ENCODE peak calls at places on chromosomes 6 and 20, in four cellular contexts. A is K562, K is HEK293T, P is H1. R is an unnamed sample.
A peak's percentile ranks its signal among the peaks of the same experiment; 100 is the strongest.

GRCh38 chr6:130239755-130240154 is 17.0 kb upstream of the SAMD3 start:
- DNase-seq in P (no peak), K (no peak), A (no peak), R (no peak)

GRCh38 chr6:85580104-85580877 is 13.4 kb downstream of the SNX14 start:
- DNase-seq in P (no peak), A (no peak), K (no peak), R (no peak)

GRCh38 chr6:1311400-1312192 is at the start of gene FOXQ1:
- DNase-seq in A (no peak), K (peak; percentile 55), P (no peak), R (peak; percentile 70)

GRCh38 chr6:142900467-142900961 is 44.5 kb downstream of the HIVEP2 start:
- DNase-seq in P (no peak), K (no peak), A (no peak), R (no peak)

GRCh38 chr20:11753155-11753554 is 164.5 kb upstream of the BTBD3 start:
- DNase-seq in K (no peak), P (no peak), A (no peak), R (no peak)

GRCh38 chr20:59149678-59150504 is 13.7 kb upstream of the ZNF831 start:
- DNase-seq in P (no peak), K (no peak), A (no peak), R (no peak)

GRCh38 chr20:59598625-59599310 is 5.6 kb upstream of the PHACTR3 start:
- DNase-seq in K (peak; percentile 78), P (no peak), A (peak; percentile 57), R (peak; percentile 59)

GRCh38 chr6:157699777-157700636 is 123.0 kb upstream of the SNX9 start:
- DNase-seq in A (no peak), K (no peak), P (no peak), R (no peak)

GRCh38 chr6:53321701-53322100 is 27.0 kb downstream of the ELOVL5 start:
- DNase-seq in P (no peak), A (no peak), K (no peak), R (no peak)

GRCh38 chr6:41785689-41786450 is 1.6 kb upstream of the TOMM6 start:
- DNase-seq in K (peak; percentile 20), P (no peak), A (no peak), R (peak; percentile 49)

GRCh38 chr20:7410150-7410549 is 530.1 kb downstream of the HAO1 start:
- DNase-seq in A (no peak), K (no peak), P (no peak), R (no peak)

GRCh38 chr6:984031-984430 is 291.1 kb upstream of the EXOC2 start:
- DNase-seq in K (no peak), A (no peak), P (no peak), R (no peak)

GRCh38 chr6:132818404-132819359 is 4.3 kb downstream of the RPS12 start:
- DNase-seq in A (peak; percentile 57), K (no peak), P (no peak), R (no peak)

GRCh38 chr6:135423649-135424128 is 73.9 kb downstream of the AHI1 start:
- DNase-seq in P (no peak), K (peak; percentile 40), A (peak; percentile 72), R (no peak)

GRCh38 chr6:135419162-135419561 is 78.4 kb downstream of the AHI1 start:
- DNase-seq in P (no peak), A (peak; percentile 55), K (no peak), R (no peak)

DNA sequence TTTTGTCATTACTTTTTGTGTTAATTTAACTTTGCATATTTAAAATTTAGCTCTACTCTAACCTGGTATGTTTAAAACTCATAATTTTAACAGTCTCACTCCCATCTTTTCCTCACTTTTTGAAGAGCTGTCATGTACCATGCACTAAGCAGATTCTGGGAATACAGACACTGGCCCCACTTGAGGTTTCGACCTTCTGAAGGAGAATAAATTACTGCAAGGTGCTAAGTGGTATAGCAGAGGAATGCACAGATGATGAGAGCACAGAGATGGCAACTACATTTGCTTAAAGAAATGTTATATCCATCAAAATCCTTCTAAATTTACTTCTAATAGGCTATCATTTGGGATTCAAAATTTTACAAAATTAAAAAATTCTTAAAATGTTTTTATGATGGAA is 79.5 kb downstream of the AHI1 start:
- DNase-seq in A (no peak), P (no peak), K (no peak), R (no peak)
- TF ChIP-seq SP1 in A (no peak), P (no peak), K (no peak), R (no peak)

DNA sequence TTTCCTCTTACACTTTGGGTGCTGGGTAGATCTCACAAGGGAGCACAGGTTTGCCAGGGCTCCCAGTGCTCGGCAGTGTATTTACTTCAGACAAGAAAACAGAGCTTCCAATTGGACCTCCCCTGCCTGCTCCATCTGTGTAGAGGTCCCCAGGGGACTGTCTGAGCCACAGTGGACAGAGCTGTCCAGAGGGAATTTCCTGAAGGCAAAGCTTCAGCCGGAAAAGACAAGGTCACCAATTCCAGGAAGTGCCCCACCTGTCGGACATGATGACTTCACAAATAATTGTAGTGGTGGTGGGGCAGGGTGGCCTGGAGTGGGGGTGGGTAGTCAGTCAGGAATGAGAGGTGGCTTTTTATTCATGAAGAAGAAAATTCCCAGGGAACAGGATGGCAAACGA is 18.6 kb downstream of the ADGRF5 start:
- DNase-seq in P (no peak), A (no peak), K (peak; percentile 12), R (peak; percentile 13)
- TF ChIP-seq SP1 in P (no peak), A (no peak), K (no peak), R (no peak)

DNA sequence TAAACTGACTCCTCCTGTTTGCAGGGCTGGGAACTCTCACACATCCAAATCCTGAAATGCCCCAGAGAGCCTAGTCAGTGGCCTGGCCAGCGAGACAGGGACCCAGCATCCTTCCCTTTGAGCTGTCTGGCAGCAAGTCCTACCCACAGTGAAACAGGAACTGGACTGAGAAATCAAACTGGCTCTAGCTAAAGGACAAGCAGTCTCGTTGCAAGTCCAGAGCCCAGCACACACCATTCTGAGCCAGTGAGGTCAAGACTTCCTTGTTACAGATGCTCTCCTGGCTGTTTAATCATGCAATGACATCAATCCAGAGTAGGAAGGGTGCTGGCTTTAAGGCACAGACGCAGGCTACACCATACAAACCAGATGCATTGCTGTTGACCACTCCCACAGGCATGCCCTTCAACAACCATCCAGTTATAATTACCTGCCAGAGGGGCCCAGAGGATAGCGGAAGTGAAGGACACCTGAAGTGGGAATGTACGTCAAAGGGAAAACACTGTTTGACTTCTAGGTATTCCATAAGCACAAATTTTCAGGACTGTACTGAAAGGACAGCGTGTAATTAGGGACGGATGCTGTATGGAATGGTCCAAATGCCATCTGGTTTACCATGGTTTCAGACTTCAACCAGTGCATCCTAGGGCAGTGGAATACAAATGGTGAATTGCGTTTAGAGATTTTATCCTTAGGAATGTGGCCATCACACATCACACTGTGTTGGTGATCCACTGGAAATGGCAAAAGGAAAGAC is 114.4 kb downstream of the SLC23A2 start:
- DNase-seq in K (no peak), P (no peak), A (no peak), R (no peak)
- TF ChIP-seq SP1 in K (no peak), P (no peak), A (no peak), R (no peak)

GRCh38 chr6:95819939-95820338 is 195.8 kb upstream of the FUT9 start:
- DNase-seq in A (no peak), K (no peak), P (no peak), R (peak; percentile 28)

GRCh38 chr6:95819461-95819860 is 196.3 kb upstream of the FUT9 start:
- DNase-seq in K (no peak), A (no peak), P (no peak), R (no peak)

DNA sequence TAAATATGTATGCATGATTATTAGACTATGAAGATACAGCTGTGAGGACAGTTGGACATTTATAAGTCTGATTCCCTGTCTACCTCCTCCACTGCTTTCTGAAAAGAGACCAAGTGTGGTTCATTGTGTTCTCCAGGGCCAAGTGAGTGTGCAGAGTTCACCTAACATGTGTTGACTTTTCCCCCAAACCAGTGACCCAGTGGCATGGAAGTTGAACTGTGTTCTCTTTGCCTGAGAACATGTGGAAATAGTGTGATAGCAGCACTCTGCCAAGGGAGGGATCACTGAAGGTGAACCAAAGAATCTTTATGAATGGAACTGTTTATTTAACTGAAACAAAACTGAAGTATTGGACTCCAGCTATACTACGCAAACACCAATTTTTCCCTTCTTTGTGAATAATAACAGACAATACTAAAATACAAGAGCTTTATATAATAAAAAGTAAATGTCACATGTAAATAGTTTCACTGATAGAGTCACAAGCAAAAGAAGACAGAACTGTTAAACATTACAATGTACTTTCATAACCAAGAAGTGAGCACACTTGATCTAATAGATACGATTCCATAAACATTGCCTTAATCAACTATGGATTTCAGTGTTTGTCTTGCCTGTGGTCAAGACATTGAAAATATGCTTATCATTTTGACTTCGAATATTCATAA is 200.3 kb upstream of the FUT9 start:
- DNase-seq in K (no peak), P (no peak), A (no peak), R (no peak)
- TF ChIP-seq SP1 in K (no peak), P (no peak), A (no peak), R (no peak)

DNA sequence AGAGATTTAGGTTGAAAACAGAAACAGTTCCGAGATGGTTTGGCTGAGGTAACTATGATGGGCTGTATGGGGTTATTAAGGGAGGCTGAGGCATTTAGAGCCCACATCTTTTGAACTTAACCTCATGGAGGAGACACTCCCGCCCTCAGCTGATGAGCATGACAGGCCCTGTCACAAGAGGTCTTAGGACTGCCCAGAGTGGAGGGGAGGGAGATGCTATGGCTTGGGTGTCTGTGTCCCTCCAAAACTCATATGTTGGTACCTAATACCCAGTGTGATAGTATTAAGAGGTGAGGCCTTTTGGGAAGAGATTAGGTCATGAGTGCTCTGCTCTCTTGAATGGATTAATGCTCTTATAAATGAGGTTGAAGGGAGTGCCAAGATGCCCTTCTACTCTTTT is 126.6 kb downstream of the CDC5L start:
- DNase-seq in A (no peak), K (no peak), P (no peak), R (no peak)
- TF ChIP-seq SP1 in A (no peak), K (no peak), P (no peak), R (no peak)

GRCh38 chr6:4350571-4351505 is 215.5 kb upstream of the ECI2 start:
- DNase-seq in A (no peak), P (no peak), K (no peak), R (no peak)
- TF ChIP-seq SP1 in A (no peak), P (no peak), K (no peak), R (no peak)

DNA sequence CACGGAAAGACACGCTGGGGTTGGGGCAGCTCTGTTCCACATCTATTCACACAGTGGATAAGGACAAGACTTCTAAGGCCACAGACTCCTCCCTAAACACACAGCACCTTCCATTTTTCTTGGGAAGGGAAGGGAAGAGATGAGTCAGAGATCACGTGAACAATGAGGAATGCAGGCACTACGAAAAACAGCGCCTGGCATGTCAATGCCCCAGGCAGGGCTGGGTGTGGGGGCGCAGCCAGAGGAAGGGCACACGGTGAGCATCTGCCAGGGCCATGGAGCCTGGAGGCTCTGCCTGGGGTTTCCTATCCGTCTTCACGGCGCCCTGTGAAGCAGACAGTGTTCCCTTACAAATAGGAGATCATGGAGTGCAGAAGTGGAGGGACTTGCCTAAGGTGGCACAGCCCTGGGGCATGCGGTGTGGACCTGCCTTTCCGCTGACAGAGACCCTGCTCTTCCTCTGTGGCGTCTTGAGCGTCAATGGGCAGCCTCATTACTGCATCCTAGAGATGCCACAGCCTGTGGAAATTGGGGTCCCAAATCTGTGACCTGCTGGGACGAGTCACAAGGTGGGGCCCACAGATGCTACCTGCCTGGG is 15.4 kb downstream of the UNC93A start:
- DNase-seq in K (no peak), A (no peak), P (no peak), R (no peak)
- TF ChIP-seq SP1 in K (no peak), A (no peak), P (no peak), R (no peak)

DNA sequence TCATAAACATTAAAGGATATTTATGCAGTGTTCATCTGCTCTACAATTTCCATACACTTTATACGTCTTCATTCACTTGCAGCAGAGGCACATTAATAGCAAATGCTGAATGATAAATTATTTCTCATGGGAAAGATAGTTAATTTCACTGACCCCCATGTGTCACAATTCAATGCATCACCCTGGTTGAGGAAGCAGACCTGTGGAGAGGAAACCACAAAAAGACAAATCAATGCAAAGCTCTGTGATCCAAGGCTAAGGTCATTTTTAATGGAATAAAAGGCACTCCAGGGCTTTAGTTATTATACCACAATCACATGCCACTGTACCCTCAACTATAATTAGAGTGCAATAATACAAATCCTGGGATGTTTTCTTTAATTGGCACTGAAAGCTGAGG is 40.3 kb upstream of the TENT5A start:
- DNase-seq in P (no peak), A (no peak), K (no peak), R (no peak)
- TF ChIP-seq SP1 in P (no peak), A (no peak), K (no peak), R (no peak)

R was measured in WTC11.